ENCODE peak calls at places on chromosomes 16 and 17, in nine cellular contexts. One of them, this sample, is unnamed.

GRCh38 chr17:1976000-1976682 is 49.0 kb downstream of the RTN4RL1 start:
- DNase-seq in testis: no peak
- DNase-seq in AML-193: no peak
- DNase-seq in renal cortical epithelial cell: no peak
- DNase-seq in EH: no peak
- DNase-seq in CD8-positive, alpha-beta memory T cell: no peak
- DNase-seq in cardiac muscle cell: no peak
- DNase-seq in mammary epithelial cell: no peak
- DNase-seq in SW480: no peak
- DNase-seq in this sample: no peak

GRCh38 chr17:47638903-47639302 is 10.8 kb upstream of the KPNB1 start:
- DNase-seq in testis: no peak
- DNase-seq in AML-193: no peak
- DNase-seq in renal cortical epithelial cell: no peak
- DNase-seq in EH: no peak
- DNase-seq in CD8-positive, alpha-beta memory T cell: no peak
- DNase-seq in cardiac muscle cell: no peak
- DNase-seq in mammary epithelial cell: no peak
- DNase-seq in SW480: no peak
- DNase-seq in this sample: no peak

GRCh38 chr17:82602487-82602886 is 45.8 kb downstream of the WDR45B start:
- DNase-seq in testis: no peak
- DNase-seq in AML-193: no peak
- DNase-seq in renal cortical epithelial cell: no peak
- DNase-seq in EH: no peak
- DNase-seq in CD8-positive, alpha-beta memory T cell: no peak
- DNase-seq in cardiac muscle cell: no peak
- DNase-seq in mammary epithelial cell: no peak
- DNase-seq in SW480: no peak
- DNase-seq in this sample: no peak

GRCh38 chr16:22213236-22213635 is 7.2 kb downstream of the EEF2K start:
- DNase-seq in testis: no peak
- DNase-seq in AML-193: no peak
- DNase-seq in renal cortical epithelial cell: no peak
- DNase-seq in EH: no peak
- DNase-seq in CD8-positive, alpha-beta memory T cell: no peak
- DNase-seq in cardiac muscle cell: no peak
- DNase-seq in mammary epithelial cell: no peak
- DNase-seq in SW480: no peak
- DNase-seq in this sample: no peak

GRCh38 chr17:2735896-2736295 is 13.6 kb downstream of the CCDC92B start:
- DNase-seq in testis: no peak
- DNase-seq in AML-193: no peak
- DNase-seq in renal cortical epithelial cell: peak
- DNase-seq in EH: no peak
- DNase-seq in CD8-positive, alpha-beta memory T cell: no peak
- DNase-seq in cardiac muscle cell: no peak
- DNase-seq in mammary epithelial cell: no peak
- DNase-seq in SW480: no peak
- DNase-seq in this sample: no peak

GRCh38 chr17:37683454-37683984 is 40.3 kb upstream of the DDX52 start:
- DNase-seq in testis: no peak
- DNase-seq in AML-193: no peak
- DNase-seq in renal cortical epithelial cell: no peak
- DNase-seq in EH: no peak
- DNase-seq in CD8-positive, alpha-beta memory T cell: no peak
- DNase-seq in cardiac muscle cell: no peak
- DNase-seq in mammary epithelial cell: no peak
- DNase-seq in SW480: peak
- DNase-seq in this sample: no peak

GRCh38 chr17:12622726-12623125 is 43.0 kb upstream of the MYOCD start:
- DNase-seq in testis: peak
- DNase-seq in AML-193: no peak
- DNase-seq in renal cortical epithelial cell: no peak
- DNase-seq in EH: peak
- DNase-seq in CD8-positive, alpha-beta memory T cell: no peak
- DNase-seq in cardiac muscle cell: no peak
- DNase-seq in mammary epithelial cell: no peak
- DNase-seq in SW480: no peak
- DNase-seq in this sample: no peak

GRCh38 chr16:8712589-8713361 is 38.4 kb downstream of the ABAT start:
- DNase-seq in testis: no peak
- DNase-seq in AML-193: no peak
- DNase-seq in renal cortical epithelial cell: no peak
- DNase-seq in EH: no peak
- DNase-seq in CD8-positive, alpha-beta memory T cell: no peak
- DNase-seq in cardiac muscle cell: no peak
- DNase-seq in mammary epithelial cell: no peak
- DNase-seq in SW480: no peak
- DNase-seq in this sample: no peak

GRCh38 chr16:80208015-80208414 is 332.8 kb upstream of the DYNLRB2 start:
- DNase-seq in testis: no peak
- DNase-seq in AML-193: no peak
- DNase-seq in renal cortical epithelial cell: no peak
- DNase-seq in EH: no peak
- DNase-seq in CD8-positive, alpha-beta memory T cell: no peak
- DNase-seq in cardiac muscle cell: no peak
- DNase-seq in mammary epithelial cell: peak
- DNase-seq in SW480: no peak
- DNase-seq in this sample: peak